ENCODE peak calls at places on chromosomes 5 and 9, in ten cellular contexts. H, D, P, F, W, Z, E, M, O and T are unnamed samples.

GRCh38 chr9:133058550-133059320 is 3.0 kb upstream of the CEL start:
- DNase-seq in Z (no peak), O (no peak), W (no peak), H (no peak), E (no peak), D (no peak), P (no peak), F (no peak), M (no peak), T (no peak)

GRCh38 chr9:114072181-114073140 is 5.6 kb downstream of the AMBP start:
- DNase-seq in H (no peak), E (peak; percentile 38), W (no peak), F (no peak), D (peak; percentile 76), M (no peak), Z (no peak), P (peak; percentile 56), O (no peak), T (no peak)

GRCh38 chr5:15621094-15621493 is 121.1 kb downstream of the FBXL7 start:
- DNase-seq in W (no peak), O (no peak), F (no peak), H (no peak), M (no peak), Z (no peak), E (no peak), D (no peak), P (peak; percentile 73), T (no peak)

GRCh38 chr9:18352716-18353115 is 121.2 kb upstream of the ADAMTSL1 start:
- DNase-seq in O (no peak), M (no peak), D (no peak), P (no peak), W (no peak), Z (no peak), E (no peak), H (no peak), F (no peak), T (no peak)

GRCh38 chr5:58497956-58498942 is 7.0 kb downstream of the GAPT start:
- DNase-seq in W (peak; percentile 42), Z (peak; percentile 9), O (no peak), D (no peak), F (peak; percentile 41), H (no peak), E (no peak), M (no peak), P (peak; percentile 47), T (no peak)

GRCh38 chr5:129963359-129963758 is 59.1 kb downstream of the CHSY3 start:
- DNase-seq in Z (no peak), M (no peak), F (no peak), W (peak; percentile 25), D (no peak), P (peak; percentile 88), E (no peak), O (no peak), H (no peak), T (peak; percentile 3)

GRCh38 chr9:79868532-79869189 is 296.9 kb downstream of the TLE4 start:
- DNase-seq in W (peak; percentile 6), O (no peak), M (no peak), E (no peak), H (no peak), Z (no peak), P (no peak), F (no peak), D (no peak), T (no peak)

GRCh38 chr9:93520523-93520922 is 55.9 kb upstream of the PHF2 start:
- DNase-seq in M (no peak), Z (no peak), F (no peak), W (no peak), E (no peak), D (no peak), P (no peak), H (no peak), O (no peak), T (no peak)